ENCODE peak calls at places on chromosomes 1 and 21, in eight cellular contexts. V is activated gamma-delta T cell treated with anti-CD3 and anti-CD28 coated beads, Interleukin-2, amount 50 U/mL, for 16 hours; Y is endothelial cell; M is transverse colon; K is choroid plexus epithelial cell; J is H9; O is astrocyte of the spinal cord; I is stimulated activated CD4-positive, alpha-beta T cell treated with anti-CD3 and anti-CD28 coated beads, Interleukin-1b, Interleukin-23, amount 100 ng/mL, for 24 hours. A is an unnamed sample.
A peak's percentile ranks its signal among the peaks of the same experiment; 100 is the strongest.

GRCh38 chr1:24384251-24385090 is 29.1 kb downstream of the STPG1 start:
- DNase-seq in Y (no peak), K (peak; percentile 82), O (peak; percentile 80), I (no peak), M (peak; percentile 35), J (no peak), V (no peak), A (peak; percentile 28)

GRCh38 chr1:206883160-206883559 is 14.1 kb upstream of the IL24 start:
- DNase-seq in I (no peak), M (no peak), V (no peak), J (no peak), K (no peak), Y (no peak), O (no peak), A (no peak)

GRCh38 chr1:18010945-18011344 is 96.7 kb upstream of the IGSF21 start:
- DNase-seq in K (no peak), Y (no peak), M (no peak), I (no peak), V (no peak), O (no peak), J (no peak), A (no peak)

GRCh38 chr21:45415943-45416611 is 11.1 kb downstream of the COL18A1 start:
- DNase-seq in Y (no peak), M (no peak), K (no peak), J (no peak), O (no peak), V (no peak), I (no peak), A (no peak)

GRCh38 chr1:197356723-197357533 is 88.9 kb downstream of the CRB1 start:
- DNase-seq in K (peak; percentile 82), O (peak; percentile 63), J (peak; percentile 41), Y (peak; percentile 22), I (no peak), M (no peak), V (no peak), A (peak; percentile 46)

GRCh38 chr1:42450081-42450480 is 5.7 kb downstream of the ZMYND12 start:
- DNase-seq in Y (no peak), O (peak; percentile 4), V (no peak), M (no peak), I (no peak), J (no peak), K (no peak), A (no peak)

GRCh38 chr21:33308586-33309490 is 15.9 kb upstream of the IFNAR1 start:
- DNase-seq in M (peak; percentile 71), Y (no peak), K (peak; percentile 69), V (no peak), O (peak; percentile 29), I (no peak), J (no peak), A (peak; percentile 86)

GRCh38 chr1:158999301-159000069 is 10.2 kb upstream of the IFI16 start:
- DNase-seq in J (peak; percentile 94), Y (peak; percentile 70), M (peak; percentile 57), V (no peak), O (peak; percentile 95), K (peak; percentile 95), I (no peak), A (peak; percentile 95)

GRCh38 chr1:20411196-20411980 is 74.6 kb downstream of the CAMK2N1 start:
- DNase-seq in V (no peak), M (no peak), J (peak; percentile 45), Y (no peak), K (peak; percentile 80), I (no peak), O (peak; percentile 94), A (peak; percentile 96)

GRCh38 chr1:6260961-6261614 is at the start of gene GPR153:
- DNase-seq in V (peak; percentile 22), O (peak; percentile 25), M (peak; percentile 48), I (peak; percentile 28), J (peak; percentile 60), Y (no peak), K (peak; percentile 40), A (peak; percentile 55)